ENCODE peak calls at places on chromosome X, in nine cellular contexts. A, L, R, U, T, E, F, G and I are unnamed samples.

GRCh38 chrX:40420899-40421729 is 159.7 kb upstream of the ATP6AP2 start:
- DNase-seq in A (no peak), L (no peak), R (no peak), U (no peak), T (no peak), E (no peak), F (no peak), G (no peak), I (no peak)

GRCh38 chrX:152074163-152074562 is 64.2 kb downstream of the MAGEA10 start:
- DNase-seq in A (no peak), L (peak), R (no peak), U (no peak), T (no peak), E (no peak), F (no peak), G (no peak), I (no peak)

GRCh38 chrX:15686818-15687685 is 22.4 kb upstream of the CLTRN start:
- DNase-seq in A (peak), L (peak), R (peak), U (peak), T (peak), E (peak), F (peak), G (peak), I (no peak)

GRCh38 chrX:138411048-138411447 is 300.5 kb downstream of the FGF13 start:
- DNase-seq in A (no peak), L (no peak), R (no peak), U (no peak), T (peak), E (no peak), F (no peak), G (no peak), I (no peak)

GRCh38 chrX:69988955-69989394 is 60.8 kb downstream of the AWAT2 start:
- DNase-seq in A (no peak), L (no peak), R (no peak), U (no peak), T (no peak), E (no peak), F (no peak), G (no peak), I (no peak)

GRCh38 chrX:107445146-107445545 is 4.3 kb upstream of the FRMPD3 start:
- DNase-seq in A (no peak), L (no peak), R (no peak), U (no peak), T (no peak), E (no peak), F (no peak), G (no peak), I (no peak)

GRCh38 chrX:122238801-122239200 is 945.3 kb upstream of the GRIA3 start:
- DNase-seq in A (no peak), L (peak), R (no peak), U (no peak), T (no peak), E (no peak), F (no peak), G (no peak), I (no peak)

GRCh38 chrX:16433021-16433420 is 216.9 kb upstream of the S100G start:
- DNase-seq in A (no peak), L (no peak), R (no peak), U (no peak), T (no peak), E (no peak), F (no peak), G (no peak), I (no peak)

DNA sequence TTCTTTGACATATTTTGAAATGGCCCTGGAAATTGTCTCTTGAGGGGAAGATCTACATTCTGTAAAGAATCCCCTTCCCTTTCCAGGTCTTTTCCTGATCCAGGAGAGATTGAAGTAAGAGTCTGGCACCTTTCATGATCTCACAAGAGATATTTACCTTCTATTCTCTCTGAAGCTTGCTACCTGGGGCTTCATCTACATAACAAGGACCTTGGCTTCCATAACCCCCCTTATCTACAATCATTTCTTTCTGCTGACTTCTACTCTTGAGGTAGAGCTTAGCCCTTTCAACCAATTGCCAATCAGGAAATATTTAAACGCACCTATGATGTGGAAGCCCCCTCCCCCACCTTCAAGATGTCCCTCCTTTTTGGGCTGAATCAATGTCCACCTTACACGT is 383.7 kb upstream of the MAGEB18 start:
- DNase-seq in A (no peak), L (no peak), R (no peak), U (no peak), T (no peak), E (no peak), F (no peak), G (no peak), I (no peak)
- H3K4me3 ChIP-seq in A (no peak), L (no peak), R (no peak), U (no peak), T (no peak), E (no peak), F (no peak), G (no peak), I (no peak)

DNA sequence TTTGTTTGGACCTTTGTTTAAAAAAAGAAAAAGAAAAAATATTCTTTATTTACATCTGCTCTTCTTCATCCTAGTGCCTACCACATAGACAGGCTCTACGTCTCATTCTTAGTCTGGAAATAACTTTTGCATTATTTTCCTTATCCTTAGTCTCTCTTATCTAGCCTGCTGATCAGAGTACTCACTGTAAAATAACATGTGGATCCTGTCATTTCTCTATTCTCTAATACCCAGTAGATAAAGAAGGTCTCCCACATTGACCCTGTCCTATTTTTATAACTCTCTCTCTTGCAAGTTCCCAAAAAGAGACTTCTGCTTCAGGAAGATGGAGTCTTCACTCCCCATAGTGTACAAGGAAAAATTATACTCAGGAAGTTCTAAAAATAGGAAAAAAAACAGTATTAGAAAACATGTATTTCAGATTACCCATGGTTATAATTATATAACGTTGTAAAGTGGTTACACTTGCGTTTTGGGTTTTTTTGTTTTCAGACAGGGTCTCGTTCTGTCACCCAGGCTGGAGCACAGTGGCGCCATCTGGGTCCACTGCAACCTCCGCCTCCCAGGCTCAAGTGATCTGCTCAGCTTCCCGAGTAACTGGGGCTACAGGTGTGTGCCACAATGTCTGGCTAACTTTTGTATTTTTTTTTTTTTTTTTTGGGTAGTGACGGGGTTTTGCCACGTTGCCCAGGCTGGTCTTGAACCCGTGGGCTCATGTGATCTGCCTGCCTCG is 23.8 kb downstream of the ZFX start:
- DNase-seq in A (no peak), L (peak), R (no peak), U (no peak), T (no peak), E (no peak), F (no peak), G (no peak), I (no peak)
- TF ChIP-seq CTCF in A (no peak), L (peak), R (peak), U (no peak), T (no peak), E (no peak), F (no peak), G (no peak), I (no peak)

GRCh38 chrX:13103111-13103913 is 58.9 kb upstream of the FAM9C start:
- DNase-seq in A (no peak), L (no peak), R (no peak), U (no peak), T (no peak), E (no peak), F (no peak), G (no peak), I (no peak)

GRCh38 chrX:13102636-13103035 is 58.2 kb upstream of the FAM9C start:
- DNase-seq in A (no peak), L (no peak), R (no peak), U (no peak), T (no peak), E (no peak), F (no peak), G (no peak), I (no peak)

GRCh38 chrX:13103914-13104274 is 59.5 kb upstream of the FAM9C start:
- DNase-seq in A (no peak), L (no peak), R (no peak), U (no peak), T (no peak), E (no peak), F (no peak), G (no peak), I (no peak)

GRCh38 chrX:13099121-13099520 is 54.7 kb upstream of the FAM9C start:
- DNase-seq in A (no peak), L (no peak), R (no peak), U (no peak), T (no peak), E (no peak), F (no peak), G (no peak), I (no peak)

DNA sequence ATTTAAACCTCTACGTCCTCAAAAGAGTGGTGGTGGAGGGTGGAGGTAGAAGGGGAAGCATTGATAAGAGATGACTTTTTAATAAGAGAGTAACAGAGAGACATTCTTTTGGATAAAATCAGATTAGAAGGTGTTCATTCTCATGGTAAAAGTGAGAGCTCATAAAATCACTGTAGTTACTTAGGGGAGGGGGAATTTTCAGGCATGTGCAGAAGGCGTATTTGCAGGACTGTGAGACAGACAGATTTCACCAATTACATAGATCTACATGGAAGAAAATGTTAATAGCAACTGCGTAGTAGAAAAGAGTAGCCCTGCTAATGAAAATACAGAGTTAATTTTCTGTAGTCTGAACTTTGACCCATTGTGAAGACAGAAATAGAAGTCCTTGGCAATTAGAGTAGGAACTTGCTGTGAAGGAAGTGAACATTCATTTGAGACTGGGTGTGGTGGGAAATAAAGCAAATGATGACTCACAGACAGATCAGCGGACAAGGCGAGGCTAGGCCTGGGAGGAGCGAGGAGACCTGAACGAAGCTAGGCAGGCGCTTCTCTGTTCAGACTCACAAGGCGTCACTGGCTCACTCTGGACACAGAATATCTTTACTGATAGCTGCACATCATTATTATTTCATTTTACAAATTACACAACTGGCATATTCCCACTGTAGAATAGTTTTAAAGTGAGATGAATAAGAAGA is 57.2 kb upstream of the FAM9C start:
- DNase-seq in A (peak), L (peak), R (no peak), U (peak), T (peak), E (peak), F (peak), G (peak), I (peak)
- H3K27ac ChIP-seq in A (peak), L (peak), R (peak), U (peak), T (no peak), E (no peak), F (peak), G (peak), I (no peak)

GRCh38 chrX:153827016-153827415 is 3.3 kb downstream of the PDZD4 start:
- DNase-seq in A (no peak), L (no peak), R (no peak), U (no peak), T (no peak), E (no peak), F (no peak), G (no peak), I (no peak)
- H3K4me3 ChIP-seq in A (no peak), L (no peak), R (no peak), U (no peak), T (no peak), E (no peak), F (no peak), G (no peak), I (no peak)

GRCh38 chrX:55908685-55909212 is 191.2 kb downstream of the RRAGB start:
- DNase-seq in A (no peak), L (no peak), R (no peak), U (no peak), T (no peak), E (no peak), F (peak), G (no peak), I (no peak)

DNA sequence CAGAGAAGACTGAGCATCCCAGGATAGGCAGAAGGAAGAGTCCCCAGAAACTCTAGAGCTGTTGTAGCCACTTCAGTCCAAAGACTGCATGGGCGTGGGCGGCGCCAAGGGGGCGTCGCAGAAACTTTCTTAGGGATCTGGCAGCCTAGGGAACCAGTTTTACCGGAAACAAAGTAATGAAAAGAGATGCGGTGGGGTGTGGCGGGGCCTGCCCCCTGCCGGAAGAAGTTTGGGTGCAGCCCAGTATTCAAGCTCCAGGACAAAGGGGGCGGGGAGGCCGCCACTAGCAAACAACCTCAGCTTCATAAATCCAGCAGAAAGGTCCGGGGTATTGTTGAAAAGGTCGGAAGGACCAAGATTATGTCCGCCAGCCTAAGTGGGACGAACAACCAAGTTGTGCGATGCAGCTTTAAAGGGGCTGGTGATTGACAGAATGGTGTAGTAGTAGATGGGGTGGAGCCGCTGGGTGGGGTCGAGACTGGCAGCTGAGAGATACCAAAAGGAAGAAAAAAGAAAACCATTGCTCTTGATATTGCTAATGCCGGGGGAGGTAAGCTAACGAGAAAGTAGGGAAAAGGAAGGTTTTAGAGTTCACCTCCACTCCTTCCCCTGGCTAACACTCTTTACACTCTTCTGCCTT is 190.5 kb downstream of the RRAGB start:
- DNase-seq in A (peak), L (peak), R (no peak), U (peak), T (peak), E (peak), F (peak), G (no peak), I (peak)
- TF ChIP-seq CTCF in A (peak), L (peak), R (peak), U (peak), T (peak), E (peak), F (peak), G (peak), I (peak)

GRCh38 chrX:47940448-47940847 is 63.3 kb downstream of the ZNF182 start:
- DNase-seq in A (no peak), L (no peak), R (no peak), U (no peak), T (no peak), E (no peak), F (no peak), G (no peak), I (no peak)

GRCh38 chrX:47936224-47936939 is 67.4 kb downstream of the ZNF182 start:
- DNase-seq in A (no peak), L (no peak), R (no peak), U (no peak), T (no peak), E (no peak), F (no peak), G (no peak), I (no peak)

GRCh38 chrX:47941423-47941822 is 62.4 kb downstream of the ZNF182 start:
- DNase-seq in A (no peak), L (no peak), R (no peak), U (no peak), T (no peak), E (no peak), F (no peak), G (no peak), I (no peak)

DNA sequence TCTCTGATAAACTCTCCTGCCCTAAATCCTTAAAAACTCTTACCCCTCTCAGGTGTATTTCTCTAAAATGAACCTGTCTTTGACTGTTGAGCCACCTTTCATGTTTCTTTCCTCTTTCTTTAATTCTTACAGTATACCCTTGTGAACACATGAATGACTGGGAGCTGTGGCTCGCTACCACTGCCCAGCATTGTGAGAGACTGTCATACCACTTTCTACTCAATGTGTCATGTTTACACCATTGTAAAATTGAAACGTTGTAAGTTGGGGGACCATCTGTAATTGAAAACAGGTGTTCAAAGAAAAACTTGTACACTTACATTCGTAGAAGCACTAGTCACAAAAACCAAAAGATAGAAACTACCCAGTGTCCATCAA is 66.9 kb downstream of the ZNF182 start:
- DNase-seq in A (no peak), L (no peak), R (no peak), U (no peak), T (no peak), E (no peak), F (no peak), G (no peak), I (no peak)
- H3K27ac ChIP-seq in A (no peak), L (no peak), R (no peak), U (no peak), T (no peak), E (no peak), F (no peak), G (no peak), I (no peak)

GRCh38 chrX:21926116-21926515 is 14.4 kb upstream of the SMS start:
- DNase-seq in A (no peak), L (no peak), R (no peak), U (no peak), T (no peak), E (no peak), F (no peak), G (no peak), I (no peak)
- H3K4me3 ChIP-seq in A (no peak), L (no peak), R (peak), U (peak), T (peak), E (no peak), F (peak), G (no peak), I (no peak)

DNA sequence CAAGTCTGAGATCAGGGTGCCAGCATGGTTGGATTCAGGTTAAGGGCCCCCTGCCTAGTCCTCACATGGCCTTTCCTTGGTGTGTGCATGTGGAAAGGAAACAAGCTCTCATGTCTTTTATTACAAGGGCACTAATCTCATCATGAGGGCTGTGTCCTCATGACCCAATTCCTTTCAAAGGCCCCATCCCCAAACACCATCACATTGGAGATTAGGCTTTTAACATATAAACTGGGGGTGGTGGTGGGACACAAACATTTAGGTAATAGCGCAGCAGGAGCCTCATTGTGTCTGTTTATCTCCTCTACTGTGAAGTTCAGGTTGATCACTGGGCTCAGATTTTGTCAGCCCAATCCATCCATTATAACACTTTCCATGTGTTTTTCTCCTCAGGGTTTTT is 41.0 kb downstream of the BEX3 start:
- DNase-seq in A (no peak), L (no peak), R (no peak), U (no peak), T (no peak), E (no peak), F (no peak), G (no peak), I (no peak)
- TF ChIP-seq CTCF in A (no peak), L (no peak), R (no peak), U (no peak), T (no peak), E (no peak), F (no peak), G (no peak), I (no peak)